ENCODE peak calls at places on chromosomes 7 and 10, in six cellular contexts. R is activated naive CD8-positive, alpha-beta T cell treated with anti-CD3 and anti-CD28 coated beads, Interleukin-2, amount 50 U/mL, for 24 hours; P is globus pallidus; H is pancreas; E is stimulated activated CD8-positive, alpha-beta memory T cell treated with anti-CD3 and anti-CD28 coated beads, Interleukin-4, amount 100 ng/mL, for 4 hours; Y is smooth muscle cell of the brain vasculature. V is an unnamed sample.

GRCh38 chr10:121608669-121609190 is 10.5 kb upstream of the FGFR2 start:
- DNase-seq in R (peak; percentile 40), P (no peak), H (peak; percentile 66), E (no peak), Y (no peak), V (no peak)

GRCh38 chr10:47368431-47369180 is 15.5 kb downstream of the ZNF488 start:
- DNase-seq in R (no peak), P (no peak), H (no peak), E (no peak), Y (no peak), V (no peak)

GRCh38 chr10:123841115-123841514 is 50.5 kb downstream of the CPXM2 start:
- DNase-seq in R (no peak), P (no peak), H (no peak), E (no peak), Y (no peak), V (no peak)

GRCh38 chr10:82377608-82378007 is 502.6 kb downstream of the NRG3 start:
- DNase-seq in R (no peak), P (no peak), H (peak; percentile 24), E (no peak), Y (no peak), V (no peak)

GRCh38 chr7:1530946-1531262 is 402 bp downstream of the MAFK start:
- DNase-seq in R (no peak), P (no peak), H (no peak), E (no peak), Y (no peak), V (no peak)

GRCh38 chr10:70807566-70807965 is 8.2 kb upstream of the SGPL1 start:
- DNase-seq in R (no peak), P (no peak), H (no peak), E (no peak), Y (no peak), V (no peak)

GRCh38 chr10:95964786-95965185 is 57.0 kb downstream of the CC2D2B start:
- DNase-seq in R (no peak), P (no peak), H (no peak), E (no peak), Y (no peak), V (no peak)

GRCh38 chr10:46308666-46309450 is 22.1 kb downstream of the ANTXRL start:
- DNase-seq in R (no peak), P (no peak), H (no peak), E (no peak), Y (no peak), V (no peak)

GRCh38 chr10:59234194-59234593 is 57.8 kb downstream of the PHYHIPL start:
- DNase-seq in R (no peak), P (no peak), H (no peak), E (no peak), Y (no peak), V (no peak)

GRCh38 chr7:157413881-157414701 is 77.3 kb downstream of the DNAJB6 start:
- DNase-seq in R (no peak), P (no peak), H (no peak), E (no peak), Y (no peak), V (no peak)

GRCh38 chr10:22713853-22714523 is 390 bp downstream of the PIP4K2A start:
- DNase-seq in R (peak; percentile 46), P (no peak), H (no peak), E (no peak), Y (no peak), V (no peak)

V was measured in esophagus squamous epithelium.